ENCODE peak calls at places on chromosomes 5 and 9, in nine cellular contexts. G is hypothalamus; K is T-helper 9 cell; B is neuronal stem cell; J is stimulated activated CD4-positive, alpha-beta T cell treated with anti-CD3 and anti-CD28 coated beads, Interleukin-1b, Interleukin-23, amount 100 ng/mL, for 24 hours; I is nephron progenitor cell; W is stimulated activated CD8-positive, alpha-beta memory T cell treated with anti-CD3 and anti-CD28 coated beads, Interleukin-7, amount 100 ng/mL, for 4 hours; S is bronchial epithelial cell; M is OCI-M1. F is an unnamed sample.

GRCh38 chr5:169450464-169450863 is 133.1 kb upstream of the SPDL1 start:
- DNase-seq in W (no peak), J (no peak), B (no peak), S (peak), G (no peak), I (no peak), M (no peak), K (no peak), F (no peak)

GRCh38 chr9:136438548-136438908 is 1.1 kb downstream of the INPP5E start:
- DNase-seq in S (peak), W (no peak), G (no peak), I (peak), K (no peak), M (no peak), B (peak), J (no peak), F (no peak)

GRCh38 chr5:170277953-170278352 is 19.6 kb downstream of the LCP2 start:
- DNase-seq in J (no peak), W (no peak), S (no peak), M (no peak), K (no peak), B (no peak), G (no peak), I (no peak), F (no peak)

GRCh38 chr9:83340451-83340850 is 197.8 kb downstream of the FRMD3 start:
- DNase-seq in G (no peak), S (no peak), K (no peak), I (no peak), W (no peak), B (no peak), J (no peak), M (no peak), F (no peak)

GRCh38 chr5:93340881-93341280 is 240.1 kb downstream of the NR2F1-AS1 start:
- DNase-seq in K (no peak), S (no peak), J (no peak), W (no peak), M (no peak), I (no peak), B (no peak), G (no peak), F (no peak)

GRCh38 chr9:129676970-129677369 is 11.5 kb downstream of the PRRX2 start:
- DNase-seq in G (no peak), S (no peak), M (no peak), I (no peak), K (no peak), J (no peak), W (no peak), B (no peak), F (no peak)

GRCh38 chr5:118022062-118022461 is 966.3 kb downstream of the DTWD2 start:
- DNase-seq in B (no peak), S (no peak), M (no peak), I (no peak), K (no peak), J (no peak), W (no peak), G (no peak), F (no peak)

GRCh38 chr5:149268928-149269557 is 2.6 kb upstream of the AFAP1L1 start:
- DNase-seq in S (peak), M (peak), J (no peak), W (no peak), K (no peak), B (peak), G (no peak), I (no peak), F (no peak)

GRCh38 chr5:91072891-91073290 is 310.2 kb downstream of the ARRDC3 start:
- DNase-seq in B (no peak), M (no peak), W (no peak), G (no peak), S (peak), K (no peak), J (no peak), I (no peak), F (no peak)

GRCh38 chr5:87004101-87004500 is 263.6 kb upstream of the RASA1 start:
- DNase-seq in I (no peak), K (no peak), B (no peak), S (peak), W (no peak), J (no peak), M (no peak), G (no peak), F (no peak)

GRCh38 chr9:90499741-90500140 is 142.9 kb downstream of the DIRAS2 start:
- DNase-seq in W (no peak), G (no peak), B (no peak), M (no peak), J (no peak), K (no peak), S (no peak), I (no peak), F (no peak)

GRCh38 chr9:93187047-93187446 is 3.1 kb downstream of the WNK2 start:
- DNase-seq in S (no peak), G (no peak), J (no peak), M (no peak), I (no peak), K (no peak), B (no peak), W (no peak), F (no peak)

GRCh38 chr9:94761506-94761905 is 35.0 kb downstream of the AOPEP start:
- DNase-seq in G (no peak), B (no peak), K (no peak), M (no peak), J (no peak), S (peak), I (no peak), W (no peak), F (no peak)

GRCh38 chr5:78295035-78295961 is 800 bp upstream of the AP3B1 start:
- DNase-seq in W (peak), B (no peak), M (peak), I (peak), J (peak), K (peak), G (no peak), S (peak), F (peak)

GRCh38 chr9:133913571-133914369 is 78.4 kb downstream of the VAV2 start:
- DNase-seq in S (no peak), J (no peak), G (no peak), K (no peak), B (no peak), M (no peak), W (no peak), I (no peak), F (no peak)

GRCh38 chr9:121454972-121455371 is 44.7 kb downstream of the GGTA1 start:
- DNase-seq in B (no peak), W (no peak), G (no peak), I (no peak), M (peak), S (no peak), K (no peak), J (no peak), F (no peak)

GRCh38 chr5:122726990-122727616 is 47.8 kb upstream of the SNX2 start:
- DNase-seq in J (no peak), G (no peak), W (no peak), I (no peak), K (no peak), B (no peak), M (no peak), S (peak), F (no peak)

GRCh38 chr5:180869587-180869986 is 8.5 kb upstream of the ZFP62 start:
- DNase-seq in I (no peak), J (no peak), W (no peak), M (no peak), K (no peak), G (no peak), B (no peak), S (no peak), F (no peak)

F was measured in mucosa of gallbladder.